ENCODE peak calls at places on chromosome 20, in ten cellular contexts. U is brain microvascular endothelial cell, Z is cardiac muscle cell, X is kidney epithelial cell, Q is RWPE1, K is WTC11, I is breast epithelium, E is left ventricle myocardium inferior, G is tibial artery, B is heart left ventricle. V is an unnamed sample.

GRCh38 chr20:32972181-32973076 is 31.8 kb downstream of the SUN5 start:
- DNase-seq in U (no peak), Z (no peak), X (no peak), Q (no peak), K (no peak), I (no peak), E (no peak), G (peak), B (no peak), V (no peak)

GRCh38 chr20:5448449-5449118 is 131.8 kb upstream of the PROKR2 start:
- DNase-seq in U (peak), Z (peak), X (no peak), Q (peak), K (peak), I (no peak), E (no peak), G (no peak), B (no peak), V (peak)

GRCh38 chr20:54345817-54346216 is 129.6 kb upstream of the DOK5 start:
- DNase-seq in U (no peak), Z (peak), X (no peak), Q (no peak), K (no peak), I (no peak), E (no peak), G (no peak), B (no peak), V (peak)

GRCh38 chr20:33771938-33772337 is 39.2 kb upstream of the CHMP4B start:
- DNase-seq in U (no peak), Z (no peak), X (no peak), Q (no peak), K (no peak), I (no peak), E (no peak), G (no peak), B (no peak), V (no peak)

GRCh38 chr20:54350415-54350814 is 125.0 kb upstream of the DOK5 start:
- DNase-seq in U (peak), Z (peak), X (no peak), Q (no peak), K (no peak), I (no peak), E (no peak), G (no peak), B (no peak), V (peak)

GRCh38 chr20:49979030-49979832 is 3.5 kb upstream of the SNAI1 start:
- DNase-seq in U (no peak), Z (peak), X (no peak), Q (peak), K (peak), I (no peak), E (no peak), G (peak), B (peak), V (peak)

GRCh38 chr20:32278199-32278643 is 770 bp downstream of the KIF3B start:
- DNase-seq in U (peak), Z (peak), X (no peak), Q (peak), K (no peak), I (no peak), E (no peak), G (peak), B (no peak), V (no peak)

GRCh38 chr20:57092112-57092899 is 174.1 kb downstream of the BMP7 start:
- DNase-seq in U (peak), Z (peak), X (no peak), Q (peak), K (peak), I (no peak), E (peak), G (no peak), B (peak), V (peak)

GRCh38 chr20:51862796-51863195 is 60.5 kb upstream of the SALL4 start:
- DNase-seq in U (peak), Z (no peak), X (no peak), Q (no peak), K (no peak), I (no peak), E (no peak), G (no peak), B (no peak), V (no peak)

GRCh38 chr20:5127859-5128409 is 1.1 kb downstream of the CDS2 start:
- DNase-seq in U (no peak), Z (no peak), X (no peak), Q (no peak), K (no peak), I (no peak), E (no peak), G (no peak), B (no peak), V (no peak)

GRCh38 chr20:51492167-51493092 is 50.1 kb downstream of the NFATC2 start:
- DNase-seq in U (no peak), Z (peak), X (no peak), Q (no peak), K (no peak), I (no peak), E (peak), G (peak), B (peak), V (no peak)

GRCh38 chr20:20892328-20892727 is 179.9 kb upstream of the RALGAPA2 start:
- DNase-seq in U (no peak), Z (no peak), X (no peak), Q (no peak), K (no peak), I (no peak), E (no peak), G (no peak), B (no peak), V (no peak)

GRCh38 chr20:50163570-50164317 is 10.2 kb upstream of the PEDS1 start:
- DNase-seq in U (no peak), Z (peak), X (no peak), Q (no peak), K (no peak), I (no peak), E (peak), G (no peak), B (no peak), V (peak)

GRCh38 chr20:50240092-50240491 is 49.5 kb downstream of the CEBPB start:
- DNase-seq in U (no peak), Z (no peak), X (no peak), Q (no peak), K (no peak), I (peak), E (no peak), G (no peak), B (no peak), V (no peak)

GRCh38 chr20:33812673-33813462 is 1.7 kb downstream of the CHMP4B start:
- DNase-seq in U (no peak), Z (no peak), X (no peak), Q (peak), K (no peak), I (no peak), E (no peak), G (no peak), B (no peak), V (peak)

GRCh38 chr20:25083141-25083772 is 1.3 kb upstream of the VSX1 start:
- DNase-seq in U (no peak), Z (no peak), X (no peak), Q (no peak), K (no peak), I (no peak), E (no peak), G (no peak), B (no peak), V (no peak)

GRCh38 chr20:1050440-1050839 is 48.3 kb upstream of the RSPO4 start:
- DNase-seq in U (no peak), Z (no peak), X (no peak), Q (no peak), K (no peak), I (no peak), E (no peak), G (no peak), B (no peak), V (no peak)

GRCh38 chr20:57672164-57672563 is 37.7 kb downstream of the PMEPA1 start:
- DNase-seq in U (no peak), Z (peak), X (no peak), Q (no peak), K (no peak), I (no peak), E (peak), G (peak), B (peak), V (no peak)

GRCh38 chr20:3250091-3250504 is 11.1 kb upstream of the SLC4A11 start:
- DNase-seq in U (no peak), Z (no peak), X (no peak), Q (no peak), K (peak), I (no peak), E (no peak), G (no peak), B (no peak), V (peak)

GRCh38 chr20:34820805-34821578 is 4.5 kb downstream of the NCOA6 start:
- DNase-seq in U (no peak), Z (no peak), X (no peak), Q (no peak), K (no peak), I (no peak), E (no peak), G (no peak), B (no peak), V (no peak)

GRCh38 chr20:57195023-57195758 is 71.2 kb downstream of the BMP7 start:
- DNase-seq in U (peak), Z (peak), X (no peak), Q (peak), K (no peak), I (peak), E (no peak), G (no peak), B (no peak), V (peak)

DNA sequence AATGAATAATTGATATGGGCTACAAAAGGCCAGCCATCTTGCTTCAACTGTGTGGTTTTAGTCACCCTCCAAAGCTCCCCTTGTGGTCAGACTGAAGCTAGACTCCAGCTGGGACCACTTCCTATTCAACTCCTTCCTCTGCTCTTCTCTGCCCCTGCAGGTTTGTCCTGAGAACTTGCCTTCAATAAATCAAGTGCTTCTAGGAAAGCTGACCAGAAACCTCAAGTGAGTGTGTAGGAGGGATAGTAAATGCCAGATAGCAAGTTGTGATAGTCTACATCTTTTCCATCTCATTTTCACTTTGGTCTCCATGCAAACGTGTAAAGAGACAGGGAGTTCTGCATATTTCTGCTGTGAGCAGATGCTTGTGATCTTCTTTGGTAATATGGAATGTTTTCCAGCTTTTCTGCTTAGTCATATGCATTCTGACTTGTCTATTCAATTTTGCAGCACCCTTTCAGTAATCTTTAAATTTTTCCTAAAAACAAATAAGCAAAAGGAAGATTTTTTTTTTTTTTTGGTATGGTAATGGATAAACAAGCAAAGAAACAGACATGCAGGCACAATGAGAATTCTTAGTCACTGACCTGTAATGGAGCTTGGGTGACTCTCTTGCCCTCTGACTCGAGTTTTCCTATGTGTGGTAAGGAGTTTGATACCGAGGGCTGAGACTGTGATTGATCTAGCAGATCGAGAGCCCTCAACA is 201.3 kb upstream of the BTBD3 start:
- DNase-seq in U (peak), Z (peak), X (peak), Q (peak), K (peak), I (no peak), E (no peak), G (no peak), B (no peak), V (peak)
- TF ChIP-seq CTCF in U (peak), Z (peak), X (peak), Q (peak), K (peak), I (no peak), E (no peak), G (no peak), B (no peak), V (no peak)

GRCh38 chr20:61517419-61517818 is 265.4 kb downstream of the CDH4 start:
- DNase-seq in U (no peak), Z (no peak), X (no peak), Q (no peak), K (no peak), I (no peak), E (no peak), G (no peak), B (no peak), V (no peak)

GRCh38 chr20:61518424-61518951 is 266.4 kb downstream of the CDH4 start:
- DNase-seq in U (no peak), Z (no peak), X (no peak), Q (no peak), K (no peak), I (no peak), E (no peak), G (no peak), B (no peak), V (no peak)

GRCh38 chr20:61515922-61516321 is 263.9 kb downstream of the CDH4 start:
- DNase-seq in U (no peak), Z (no peak), X (no peak), Q (no peak), K (no peak), I (no peak), E (no peak), G (no peak), B (no peak), V (no peak)

GRCh38 chr20:61514805-61515505 is 262.9 kb downstream of the CDH4 start:
- DNase-seq in U (no peak), Z (no peak), X (no peak), Q (no peak), K (no peak), I (no peak), E (no peak), G (no peak), B (no peak), V (no peak)

DNA sequence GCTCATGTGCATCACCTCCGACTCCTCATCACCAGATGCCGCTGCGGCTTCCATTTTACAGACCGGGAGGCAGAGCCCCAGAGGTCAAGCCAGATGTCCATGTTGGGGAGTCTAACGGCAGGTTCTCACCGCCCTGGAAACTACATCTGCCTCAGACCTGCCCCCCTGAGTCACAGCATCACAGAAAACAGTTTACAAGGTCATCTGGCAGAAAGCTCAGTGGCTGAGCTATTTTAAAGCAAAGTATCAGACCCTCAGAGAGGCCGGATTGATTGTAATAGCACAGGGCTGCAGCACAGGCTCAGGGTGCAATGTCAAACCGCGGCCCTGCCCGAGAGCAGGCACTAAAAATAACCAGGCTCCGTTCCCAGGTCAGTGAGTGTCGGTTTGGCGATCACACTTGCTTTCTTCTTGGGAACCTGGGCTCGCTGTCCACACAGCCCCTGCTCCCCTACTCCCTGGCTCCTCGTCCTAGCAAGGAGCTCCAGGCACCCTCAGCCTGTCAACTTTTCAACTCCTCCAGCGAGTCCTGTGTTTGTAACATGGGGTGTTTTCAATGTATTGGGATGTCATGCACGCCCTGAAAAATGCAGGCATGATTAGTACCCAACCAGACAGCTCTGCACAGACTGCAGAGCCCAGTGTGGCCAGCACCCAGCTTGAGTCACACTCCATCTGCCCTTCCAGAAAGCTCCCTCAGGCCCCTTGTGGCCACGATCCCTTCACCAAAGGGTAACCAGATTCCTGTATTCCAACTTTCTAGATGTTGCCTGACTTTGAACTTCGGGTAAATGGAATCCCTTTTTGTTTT is 264.5 kb downstream of the CDH4 start:
- DNase-seq in U (no peak), Z (no peak), X (no peak), Q (no peak), K (no peak), I (no peak), E (peak), G (no peak), B (peak), V (no peak)
- TF ChIP-seq CTCF in U (no peak), Z (no peak), X (no peak), Q (no peak), K (no peak), I (no peak), E (no peak), G (no peak), B (no peak), V (no peak)

DNA sequence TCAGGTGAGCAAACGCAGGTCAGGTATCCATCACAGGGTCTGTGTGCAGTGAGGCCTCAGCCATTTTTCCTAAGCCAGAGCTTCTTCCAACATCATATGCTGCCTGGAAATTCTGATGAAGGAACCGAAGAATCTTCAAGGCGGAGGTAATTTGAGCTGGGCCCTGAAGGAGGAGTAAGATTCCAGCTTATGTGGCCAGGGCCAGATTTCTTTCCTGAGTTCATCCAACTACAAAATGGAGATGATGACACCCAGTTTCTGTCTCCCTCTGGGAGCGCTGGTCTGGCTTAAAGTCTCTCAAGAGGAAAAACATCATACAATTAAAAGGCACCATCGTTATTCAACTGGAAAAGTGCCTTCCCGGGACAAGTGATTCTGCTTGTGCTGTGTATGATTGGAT is 6.9 kb upstream of the MANBAL start:
- DNase-seq in U (peak), Z (peak), X (peak), Q (peak), K (no peak), I (no peak), E (no peak), G (no peak), B (no peak), V (peak)
- TF ChIP-seq CTCF in U (peak), Z (peak), X (peak), Q (no peak), K (no peak), I (peak), E (peak), G (peak), B (no peak), V (peak)

DNA sequence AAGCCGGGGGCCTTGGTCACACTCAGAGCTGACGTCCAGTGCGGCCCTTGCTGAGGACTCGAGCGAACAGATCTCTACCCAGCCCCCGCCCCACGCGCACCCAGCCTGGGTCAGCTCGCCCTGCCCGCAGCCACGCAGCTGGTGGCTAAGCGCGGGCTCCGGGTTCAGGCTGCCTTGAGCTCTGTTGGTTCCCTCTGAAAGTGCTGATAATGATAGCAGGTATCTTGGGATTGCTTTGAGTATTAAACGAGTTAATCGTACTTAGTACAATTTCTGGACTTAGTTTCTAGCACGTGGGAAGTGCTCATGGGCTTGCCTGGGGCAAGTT is 88.1 kb upstream of the TGM3 start:
- DNase-seq in U (no peak), Z (no peak), X (no peak), Q (no peak), K (no peak), I (no peak), E (no peak), G (no peak), B (no peak), V (no peak)
- TF ChIP-seq CTCF in U (no peak), Z (no peak), X (no peak), Q (peak), K (no peak), I (no peak), E (peak), G (no peak), B (no peak), V (no peak)

V was measured in MCF 10A.